ENCODE peak calls at places on chromosomes 11 and 22, in eight cellular contexts. P, D, B, Z, N, L, V and O are unnamed samples.

GRCh38 chr11:12606597-12606996 is 67.6 kb upstream of the TEAD1 start:
- DNase-seq in P (no peak), B (no peak), N (no peak), L (no peak), V (peak), D (no peak), Z (no peak), O (peak)

GRCh38 chr11:126999366-126999765 is 1.2 kb downstream of the KIRREL3 start:
- DNase-seq in Z (no peak), L (no peak), N (no peak), P (no peak), V (no peak), B (no peak), D (no peak), O (no peak)

GRCh38 chr11:10633261-10633660 is 60.3 kb downstream of the IRAG1 start:
- DNase-seq in D (no peak), N (no peak), B (no peak), L (no peak), P (no peak), V (no peak), Z (no peak), O (no peak)

GRCh38 chr11:63180536-63180935 is 36.5 kb upstream of the SLC22A24 start:
- DNase-seq in V (no peak), P (no peak), N (no peak), L (no peak), Z (no peak), B (no peak), D (no peak), O (no peak)

GRCh38 chr11:80155412-80156017 is 714.7 kb upstream of the TENM4 start:
- DNase-seq in L (peak), V (peak), N (no peak), P (no peak), Z (no peak), B (peak), D (no peak), O (peak)

GRCh38 chr11:133508448-133508847 is 23.9 kb downstream of the OPCML start:
- DNase-seq in V (no peak), L (no peak), P (no peak), Z (no peak), N (no peak), D (no peak), B (no peak), O (no peak)

GRCh38 chr11:59413646-59414045 is 12.6 kb downstream of the OR5A2 start:
- DNase-seq in V (no peak), Z (no peak), D (no peak), P (no peak), L (no peak), N (no peak), B (no peak), O (no peak)

GRCh38 chr11:60785806-60786361 is 751 bp downstream of the MS4A10 start:
- DNase-seq in N (no peak), V (peak), L (no peak), D (no peak), Z (no peak), B (no peak), P (no peak), O (peak)

GRCh38 chr11:34214961-34215805 is 109.8 kb downstream of the NAT10 start:
- DNase-seq in D (no peak), Z (peak), B (no peak), L (no peak), P (no peak), V (peak), N (no peak), O (peak)

GRCh38 chr11:25206762-25207161 is 709.9 kb downstream of the LUZP2 start:
- DNase-seq in B (no peak), V (no peak), P (no peak), N (no peak), Z (no peak), D (no peak), L (no peak), O (no peak)

GRCh38 chr22:42116848-42117424 is 13.7 kb downstream of the CYP2D6 start:
- DNase-seq in N (peak), P (no peak), V (peak), Z (no peak), D (no peak), L (no peak), B (peak), O (peak)

GRCh38 chr11:78562398-78562797 is 12.3 kb downstream of the NARS2 start:
- DNase-seq in D (no peak), B (no peak), N (no peak), V (peak), Z (no peak), P (no peak), L (no peak), O (peak)

GRCh38 chr11:74839971-74840370 is 91.3 kb downstream of the RNF169 start:
- DNase-seq in P (no peak), V (no peak), N (no peak), D (no peak), Z (no peak), B (no peak), L (no peak), O (peak)

GRCh38 chr11:2943711-2944118 is 14.5 kb upstream of the PHLDA2 start:
- DNase-seq in L (no peak), P (peak), D (no peak), B (no peak), Z (peak), V (no peak), N (no peak), O (peak)

GRCh38 chr11:38160433-38160832 is 1562.4 kb upstream of the RAG2 start:
- DNase-seq in L (no peak), P (no peak), D (no peak), N (no peak), B (no peak), Z (no peak), V (no peak), O (no peak)

GRCh38 chr11:38169286-38169685 is 1571.2 kb upstream of the RAG2 start:
- DNase-seq in P (no peak), D (no peak), L (no peak), V (peak), N (no peak), B (no peak), Z (no peak), O (peak)

GRCh38 chr11:38159038-38159437 is 1561.0 kb upstream of the RAG2 start:
- DNase-seq in Z (no peak), D (no peak), P (no peak), L (no peak), V (no peak), B (no peak), N (no peak), O (no peak)

GRCh38 chr11:38163526-38163925 is 1565.5 kb upstream of the RAG2 start:
- DNase-seq in D (no peak), L (no peak), V (no peak), B (no peak), N (no peak), Z (no peak), P (no peak), O (no peak)
- TF ChIP-seq CTCF in D (no peak), L (no peak), V (no peak), B (no peak), N (no peak), Z (no peak), P (no peak), O (no peak)

GRCh38 chr11:45110562-45110961 is 35.9 kb upstream of the PRDM11 start:
- DNase-seq in N (no peak), P (no peak), V (peak), L (peak), Z (peak), D (peak), B (peak), O (peak)
- TF ChIP-seq CTCF in N (peak), P (peak), V (peak), L (peak), Z (peak), D (peak), B (peak), O (peak)

GRCh38 chr22:38750638-38751037 is 5.2 kb downstream of the SUN2 start:
- DNase-seq in L (no peak), N (no peak), Z (no peak), V (no peak), D (no peak), P (no peak), B (no peak), O (no peak)

GRCh38 chr22:38750104-38750503 is 5.7 kb downstream of the SUN2 start:
- DNase-seq in P (no peak), V (no peak), Z (no peak), N (no peak), D (no peak), L (no peak), B (no peak), O (no peak)

GRCh38 chr22:38751066-38751421 is 4.8 kb downstream of the SUN2 start:
- DNase-seq in B (no peak), D (no peak), L (no peak), Z (no peak), P (no peak), N (no peak), V (no peak), O (no peak)

GRCh38 chr22:38753894-38754246 is 1.9 kb downstream of the SUN2 start:
- DNase-seq in N (no peak), L (no peak), P (no peak), Z (no peak), D (no peak), B (no peak), V (no peak), O (no peak)

DNA sequence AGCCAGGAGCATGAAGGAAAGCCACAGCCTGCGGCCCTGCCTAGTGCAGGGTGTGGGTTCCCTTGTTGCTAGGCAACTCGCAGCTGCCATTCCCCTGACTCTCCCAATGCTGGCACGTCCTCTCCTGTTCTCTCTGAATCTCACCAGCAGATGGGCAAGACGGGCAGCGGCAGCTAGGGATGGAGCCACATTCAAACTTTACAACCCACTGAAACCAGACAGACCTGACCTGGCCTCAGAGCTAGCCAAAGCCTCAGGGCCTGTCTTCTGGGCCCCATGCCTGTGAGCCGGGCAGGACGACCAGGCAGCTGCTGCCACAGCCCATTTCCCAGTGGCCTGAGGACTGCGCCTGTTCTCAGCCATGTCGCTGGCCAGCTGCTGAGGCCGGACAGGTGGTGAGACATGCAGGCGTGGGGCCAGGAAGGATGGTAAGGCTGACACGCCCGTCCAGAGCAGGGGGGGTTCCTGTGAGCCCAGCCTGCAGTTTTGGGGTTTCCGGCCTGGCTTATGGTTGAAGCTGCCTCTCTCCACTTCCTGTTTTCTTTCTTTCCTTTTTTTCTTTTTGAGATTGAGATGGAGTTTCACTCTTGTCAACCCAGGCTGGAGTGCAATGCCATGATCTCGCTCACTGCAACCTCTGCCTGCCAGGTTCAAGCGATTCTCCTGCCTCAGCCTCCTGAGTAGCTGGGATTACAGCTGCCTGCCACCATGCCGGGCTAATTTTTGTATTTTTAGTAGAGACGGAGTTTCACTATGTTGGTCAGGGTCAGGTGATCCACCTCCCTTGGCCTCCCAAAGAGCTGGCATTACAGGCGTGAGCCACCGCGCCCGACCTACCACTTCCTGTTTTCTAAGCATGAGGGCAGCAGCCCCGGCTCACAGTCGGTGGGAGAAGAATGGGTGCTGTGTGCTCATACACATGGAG is 4.1 kb downstream of the SUN2 start:
- DNase-seq in D (no peak), P (no peak), Z (peak), B (no peak), N (peak), V (no peak), L (peak), O (no peak)
- TF ChIP-seq CTCF in D (no peak), P (no peak), Z (no peak), B (no peak), N (no peak), V (no peak), L (no peak), O (no peak)

DNA sequence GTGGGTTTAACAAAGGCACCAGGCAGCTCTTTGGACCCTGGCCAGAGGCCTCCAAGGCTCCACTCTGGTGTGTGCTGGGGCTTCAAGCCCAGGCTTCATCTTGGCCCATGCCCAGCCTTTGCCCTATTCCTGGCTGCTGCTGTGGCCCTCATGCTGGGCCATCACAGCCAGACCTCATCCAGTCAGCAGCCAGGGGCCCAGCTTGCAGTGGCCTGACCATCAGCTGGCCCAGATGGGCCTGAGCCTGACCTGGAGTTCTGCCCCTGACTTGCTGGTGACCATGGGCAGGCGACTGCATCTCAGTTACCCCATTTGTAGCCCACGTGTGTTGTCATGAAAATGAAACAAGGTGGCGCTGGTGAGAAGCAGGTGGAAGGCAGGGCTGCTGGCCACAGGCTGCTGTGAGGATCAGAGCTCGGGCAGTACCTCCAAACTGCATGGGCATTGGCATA is 76.1 kb downstream of the MED15 start:
- DNase-seq in P (no peak), V (no peak), N (no peak), Z (no peak), L (no peak), B (peak), D (no peak), O (no peak)
- TF ChIP-seq CTCF in P (no peak), V (no peak), N (no peak), Z (no peak), L (peak), B (peak), D (no peak), O (peak)

DNA sequence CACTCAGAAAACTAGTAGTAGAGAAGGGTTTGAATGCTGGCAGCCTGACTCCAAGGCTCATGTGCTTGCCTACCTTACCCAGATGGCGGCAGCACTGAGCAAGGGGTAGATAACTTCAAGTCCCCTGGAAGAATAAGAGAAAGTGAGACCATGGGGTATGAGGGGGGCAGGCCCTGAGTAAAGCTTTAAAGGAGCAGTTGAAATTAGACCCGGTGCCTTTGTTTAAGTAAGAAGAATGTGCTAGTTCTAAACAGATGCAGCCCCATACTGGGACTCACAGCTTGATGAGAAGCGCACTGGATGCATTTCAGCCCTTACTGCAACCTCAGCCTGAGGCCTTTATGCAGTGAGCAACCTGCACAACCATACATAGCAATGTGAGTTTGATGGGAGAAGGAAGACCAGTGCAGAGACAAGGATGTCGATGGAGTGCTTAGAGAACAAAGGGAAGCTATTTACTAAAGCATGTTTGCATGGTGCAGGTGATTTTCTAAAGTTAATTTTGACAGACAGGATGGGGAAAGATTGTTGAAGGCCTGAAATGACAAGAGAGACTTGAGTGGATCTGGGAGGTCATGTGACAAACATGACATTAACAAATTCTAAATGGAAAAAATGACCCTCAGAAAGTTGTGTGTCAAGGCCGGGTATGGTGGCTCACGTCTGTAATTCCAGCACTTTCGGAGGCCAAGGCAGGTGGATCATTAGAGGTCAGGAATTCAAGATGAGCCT is 27.1 kb upstream of the TMA7B start:
- DNase-seq in P (no peak), D (no peak), Z (peak), L (peak), N (no peak), B (peak), V (no peak), O (peak)
- TF ChIP-seq CTCF in P (peak), D (peak), Z (peak), L (peak), N (peak), B (peak), V (peak), O (peak)